ENCODE peak calls at places on chromosomes 11 and 22, in five cellular contexts. O, A, P, T and I are unnamed samples.

GRCh38 chr11:19409307-19409706 is 168.6 kb upstream of the E2F8 start:
- DNase-seq in T (no peak), O (no peak), P (no peak), A (no peak), I (no peak)

GRCh38 chr11:26993965-26994446 is at the start of gene FIBIN:
- DNase-seq in T (no peak), P (peak; percentile 89), A (peak; percentile 27), O (peak; percentile 40), I (peak; percentile 60)

GRCh38 chr11:104051806-104052205 is 15.4 kb downstream of the DDI1 start:
- DNase-seq in A (no peak), T (no peak), O (no peak), P (peak; percentile 22), I (no peak)

GRCh38 chr11:702731-703461 is 3.1 kb upstream of the EPS8L2 start:
- DNase-seq in O (no peak), P (no peak), T (no peak), A (no peak), I (no peak)

GRCh38 chr11:16603245-16603644 is 135.2 kb upstream of the C11orf58 start:
- DNase-seq in P (no peak), O (no peak), T (no peak), A (peak; percentile 34), I (no peak)

GRCh38 chr11:129375731-129376657 is at the start of gene BARX2:
- DNase-seq in T (no peak), A (no peak), P (peak; percentile 71), O (peak; percentile 51), I (no peak)

GRCh38 chr11:57417056-57417455 is 9.9 kb downstream of the SLC43A3 start:
- DNase-seq in T (no peak), A (no peak), O (no peak), P (peak; percentile 62), I (peak; percentile 38)

GRCh38 chr22:49232319-49233067 is 595.2 kb downstream of the BRD1 start:
- DNase-seq in T (no peak), P (no peak), O (no peak), A (no peak), I (no peak)

GRCh38 chr11:67352546-67353316 is 615 bp downstream of the POLD4 start:
- DNase-seq in A (peak; percentile 27), O (no peak), T (no peak), P (no peak), I (no peak)

GRCh38 chr11:95512177-95512576 is 277.4 kb downstream of the FAM76B start:
- DNase-seq in P (peak; percentile 91), T (no peak), A (no peak), O (peak; percentile 34), I (no peak)

GRCh38 chr11:71091506-71092265 is 160.7 kb downstream of the SHANK2 start:
- DNase-seq in O (no peak), T (no peak), A (no peak), P (no peak), I (no peak)

GRCh38 chr11:129732926-129733325 is 82.7 kb upstream of the TMEM45B start:
- DNase-seq in P (no peak), O (no peak), A (no peak), T (no peak), I (no peak)

GRCh38 chr11:67422894-67423293 is 5.4 kb upstream of the RPS6KB2 start:
- DNase-seq in P (no peak), O (peak; percentile 74), A (no peak), T (no peak), I (no peak)

GRCh38 chr22:46865642-46866041 is 103.2 kb downstream of the TBC1D22A start:
- DNase-seq in A (no peak), T (no peak), P (no peak), O (no peak), I (no peak)
- H3K27ac ChIP-seq in A (no peak overlapping the region), T (no peak overlapping the region), P (no peak overlapping the region), O (peak overlapping the region; percentile 79), I (no peak overlapping the region)

DNA sequence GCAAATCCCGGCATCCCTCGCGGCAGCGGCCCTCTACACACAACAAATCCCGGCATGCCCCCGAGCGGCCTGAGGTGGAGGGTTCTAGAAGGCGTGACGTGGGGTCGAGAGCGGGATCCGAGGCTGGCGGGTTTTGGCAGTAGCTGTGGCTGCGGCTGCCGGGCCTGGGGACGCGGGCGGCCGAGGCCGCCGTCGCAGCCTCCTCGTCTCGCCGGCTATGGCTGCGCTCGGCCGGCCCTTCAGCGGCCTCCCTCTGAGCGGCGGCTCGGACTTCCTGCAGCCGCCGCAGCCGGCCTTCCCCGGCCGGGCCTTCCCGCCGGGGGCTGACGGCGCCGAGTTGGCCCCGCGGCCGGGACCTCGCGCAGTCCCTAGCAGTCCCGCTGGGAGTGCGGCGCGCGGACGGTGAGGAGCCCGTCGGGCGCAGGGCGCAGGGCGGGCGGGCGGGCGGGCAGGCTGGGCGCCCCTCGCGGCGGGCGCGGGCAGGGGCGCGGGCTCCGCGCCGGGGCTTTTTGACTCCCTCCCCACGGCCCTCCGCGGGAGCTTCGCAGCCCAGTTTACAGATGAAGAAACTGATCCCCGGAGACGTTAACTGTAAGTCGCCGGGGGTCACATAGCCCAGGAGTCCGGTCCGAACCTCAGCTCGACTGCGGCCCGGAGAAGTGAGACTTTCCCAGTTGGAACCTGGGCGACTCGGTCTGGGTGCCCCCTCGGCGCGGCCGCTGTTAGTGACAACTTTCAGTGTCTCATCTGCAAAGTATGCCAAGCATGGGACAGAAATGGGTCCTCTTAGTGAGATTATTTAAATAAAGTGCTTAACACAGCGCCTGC is at the start of gene CCDC117:
- DNase-seq in A (peak; percentile 95), P (peak; percentile 97), T (peak; percentile 96), O (peak; percentile 80), I (peak; percentile 93)
- TF ChIP-seq CTCF in A (no peak), P (no peak), T (peak; percentile 35), O (no peak), I (peak; percentile 23)

GRCh38 chr22:41184679-41185078 is 20.4 kb upstream of the L3MBTL2 start:
- DNase-seq in P (no peak), O (no peak), T (no peak), A (no peak), I (no peak)
- H3K27ac ChIP-seq in P (no peak overlapping the region), O (no peak overlapping the region), T (no peak overlapping the region), A (no peak overlapping the region), I (no peak overlapping the region)

DNA sequence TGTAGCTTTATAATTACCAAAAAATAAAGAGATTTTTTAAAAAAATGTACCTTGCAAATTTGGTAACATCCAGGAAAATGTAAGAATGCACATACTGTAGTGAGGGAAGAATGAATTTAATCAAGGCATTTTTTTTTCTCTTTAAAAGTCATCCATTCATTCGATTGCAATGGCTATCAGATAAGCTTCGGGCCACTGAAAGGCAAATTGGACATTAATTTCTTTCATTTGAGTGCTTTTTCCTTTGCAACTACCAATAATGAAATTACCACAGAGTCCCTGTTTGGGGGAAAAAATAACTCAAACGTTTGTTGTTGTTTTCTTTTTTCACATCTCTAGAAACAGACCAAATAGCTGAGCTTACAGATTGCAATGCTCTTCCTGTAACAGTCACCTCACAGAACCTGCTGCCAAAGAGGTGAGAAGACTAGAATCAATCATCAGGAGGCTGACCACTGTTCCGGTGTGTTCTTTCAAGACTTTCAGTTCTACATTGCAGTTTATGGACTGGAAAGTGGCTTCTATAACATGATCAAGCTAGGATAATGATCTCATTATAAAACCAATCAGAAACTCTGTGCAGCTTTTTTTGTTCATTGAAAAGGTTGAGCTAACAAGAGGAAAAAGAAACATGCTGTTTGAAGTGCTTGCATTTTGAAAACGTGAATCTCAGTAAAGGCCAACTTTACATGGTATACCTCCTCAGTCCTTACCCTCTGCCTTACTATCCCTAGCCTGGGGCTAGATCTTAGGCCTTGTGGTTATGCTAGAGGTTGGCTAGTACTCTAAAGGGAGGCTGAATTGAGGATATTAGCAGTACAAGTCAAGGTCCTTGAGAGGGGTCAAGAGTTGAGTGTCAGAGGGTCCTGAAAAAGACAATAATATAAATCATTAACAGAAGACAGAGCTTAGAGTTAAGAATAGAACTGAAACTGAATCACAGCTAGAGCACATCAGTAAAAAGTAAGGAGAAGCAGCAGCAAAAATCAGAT is 1276.1 kb downstream of the LRRC4C start:
- DNase-seq in P (no peak), T (no peak), O (no peak), A (no peak), I (no peak)
- TF ChIP-seq CTCF in P (no peak), T (no peak), O (no peak), A (no peak), I (no peak)

DNA sequence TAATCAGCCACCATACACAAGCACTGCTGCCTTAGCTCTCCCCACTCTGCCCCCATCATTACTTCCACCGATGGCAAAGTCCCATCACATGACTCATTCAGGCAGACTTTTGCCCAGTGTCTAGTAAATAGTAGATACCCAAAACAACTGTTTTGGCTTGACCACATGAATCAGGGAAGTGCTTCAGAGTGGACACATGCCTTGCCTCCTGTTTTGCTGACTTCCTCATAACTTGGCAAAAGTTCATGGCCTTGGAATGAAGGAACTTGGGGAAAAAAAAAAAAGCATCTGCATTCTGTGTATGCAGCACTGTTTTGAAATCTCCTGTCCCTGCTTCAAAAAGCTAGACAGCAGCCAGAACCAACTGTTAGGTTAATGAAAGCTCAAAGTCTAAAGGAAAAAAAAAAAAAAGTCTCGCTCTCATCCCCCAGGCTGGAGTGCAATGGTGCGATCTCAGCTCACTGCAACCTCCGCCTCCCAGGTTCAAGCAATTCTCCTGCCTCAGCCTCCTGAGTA is 335.3 kb downstream of the FAM181B start:
- DNase-seq in T (no peak), P (no peak), A (no peak), O (no peak), I (peak; percentile 14)
- H3K27ac ChIP-seq in T (no peak overlapping the region), P (no peak overlapping the region), A (no peak overlapping the region), O (no peak overlapping the region), I (no peak overlapping the region)

DNA sequence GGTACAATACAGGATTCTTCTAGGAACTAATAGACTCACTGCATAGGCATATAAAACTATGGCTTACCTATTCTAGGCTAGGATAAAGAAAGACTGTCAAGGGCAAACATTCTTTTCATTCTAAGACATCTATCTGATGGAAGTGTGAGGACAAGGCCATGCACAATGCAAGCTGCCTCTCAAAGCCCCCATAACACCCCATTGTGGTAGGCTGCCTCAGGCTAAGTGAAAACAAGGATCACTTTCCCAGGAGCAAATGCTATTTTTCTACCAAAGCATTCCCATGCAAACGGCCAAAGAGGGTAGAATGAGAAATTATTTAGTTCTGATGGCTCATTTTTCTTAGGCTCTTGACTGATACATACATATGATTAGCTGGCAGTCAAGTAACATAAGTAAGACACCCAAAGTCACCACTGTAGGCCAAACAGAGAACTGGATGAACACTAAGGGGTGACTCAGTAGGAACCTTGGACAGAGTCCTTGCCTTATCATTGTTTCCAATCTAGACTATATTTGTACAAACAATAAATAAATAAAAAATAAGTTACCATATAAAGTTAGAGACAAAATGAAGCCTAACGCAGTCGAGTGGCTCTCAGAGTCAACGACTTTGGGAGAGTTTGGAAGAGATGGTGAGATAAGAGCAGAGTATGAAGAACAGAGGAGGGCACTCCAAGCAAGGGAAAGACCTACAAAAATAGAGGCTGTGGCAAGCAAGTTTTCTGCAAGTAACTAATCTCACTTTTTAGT is 303.6 kb downstream of the SBF2 start:
- DNase-seq in O (no peak), P (peak; percentile 62), T (no peak), A (no peak), I (no peak)
- TF ChIP-seq CTCF in O (no peak), P (no peak), T (no peak), A (no peak), I (no peak)

GRCh38 chr11:3953327-3953726 is 97.9 kb downstream of the STIM1 start:
- DNase-seq in O (no peak), T (no peak), P (no peak), A (no peak), I (no peak)
- H3K27ac ChIP-seq in O (no peak overlapping the region), T (no peak overlapping the region), P (no peak overlapping the region), A (no peak overlapping the region), I (no peak overlapping the region)